ENCODE peak calls at places on chromosome 18, in ten cellular contexts. K, G, C, Z, O, D, J, B, T and S are unnamed samples.
A peak's percentile ranks its signal among the peaks of the same experiment; 100 is the strongest.

GRCh38 chr18:70420151-70420898 is 131.5 kb downstream of the SOCS6 start:
- DNase-seq in D (no peak), B (peak; percentile 74), K (no peak), O (no peak), C (no peak), G (no peak), Z (no peak), J (no peak), T (no peak), S (no peak)

GRCh38 chr18:70522183-70522582 is 233.3 kb downstream of the SOCS6 start:
- DNase-seq in O (no peak), D (no peak), G (no peak), C (no peak), K (no peak), J (no peak), T (no peak), Z (no peak), B (no peak), S (no peak)

GRCh38 chr18:47184419-47185050 is 8.4 kb upstream of the IER3IP1 start:
- DNase-seq in O (no peak), Z (no peak), G (peak; percentile 37), B (peak; percentile 52), J (no peak), C (peak; percentile 65), T (no peak), D (no peak), K (no peak), S (no peak)

GRCh38 chr18:7117390-7118355 is at the start of gene LAMA1:
- DNase-seq in D (peak; percentile 86), G (no peak), T (no peak), C (no peak), Z (peak; percentile 83), J (peak; percentile 39), K (no peak), B (no peak), O (no peak), S (no peak)

GRCh38 chr18:30746224-30746623 is 296.3 kb downstream of the DSC3 start:
- DNase-seq in O (no peak), C (no peak), D (no peak), K (no peak), G (no peak), T (no peak), B (no peak), J (no peak), Z (no peak), S (no peak)

GRCh38 chr18:63422862-63423304 is 607 bp upstream of the VPS4B start:
- DNase-seq in D (peak; percentile 91), O (no peak), K (peak; percentile 3), C (no peak), Z (no peak), T (no peak), J (no peak), G (no peak), B (no peak), S (no peak)

GRCh38 chr18:76824136-76824676 is 1.8 kb downstream of the ZNF236 start:
- DNase-seq in O (no peak), G (no peak), K (no peak), C (peak; percentile 40), T (no peak), Z (peak; percentile 43), D (no peak), J (no peak), B (no peak), S (no peak)

GRCh38 chr18:68769423-68769822 is 28.5 kb upstream of the CCDC102B start:
- DNase-seq in T (peak; percentile 64), J (no peak), O (no peak), C (peak; percentile 67), B (no peak), K (no peak), G (no peak), Z (no peak), D (no peak), S (no peak)

GRCh38 chr18:50268022-50268747 is 1.9 kb upstream of the CFAP53 start:
- DNase-seq in O (peak; percentile 89), J (no peak), D (peak; percentile 97), C (peak; percentile 85), Z (peak; percentile 94), T (peak; percentile 87), B (no peak), K (peak; percentile 89), G (no peak), S (peak; percentile 78)

GRCh38 chr18:61890344-61890743 is 2.5 kb downstream of the RNF152 start:
- DNase-seq in Z (no peak), B (no peak), T (no peak), J (no peak), D (no peak), K (no peak), C (no peak), O (no peak), G (no peak), S (no peak)
- TF ChIP-seq EP300 in Z (no peak), B (no peak), T (no peak), J (no peak), D (no peak), K (no peak), C (no peak), O (no peak), G (no peak), S (no peak)

GRCh38 chr18:58319719-58320118 is 275.7 kb downstream of the NEDD4L start:
- DNase-seq in O (no peak), T (no peak), K (no peak), J (no peak), B (no peak), Z (no peak), D (no peak), G (no peak), C (no peak), S (no peak)

GRCh38 chr18:58316943-58317342 is 272.9 kb downstream of the NEDD4L start:
- DNase-seq in D (no peak), C (no peak), Z (no peak), B (no peak), O (no peak), G (no peak), T (no peak), K (no peak), J (no peak), S (no peak)

GRCh38 chr18:58324824-58325520 is 280.9 kb downstream of the NEDD4L start:
- DNase-seq in T (no peak), D (no peak), C (no peak), O (no peak), G (no peak), B (no peak), K (no peak), Z (no peak), J (no peak), S (no peak)

GRCh38 chr18:58321986-58322385 is 278.0 kb downstream of the NEDD4L start:
- DNase-seq in Z (no peak), B (peak; percentile 50), T (peak; percentile 81), O (peak; percentile 74), G (peak; percentile 51), C (peak; percentile 82), J (no peak), D (no peak), K (peak; percentile 66), S (peak; percentile 67)

DNA sequence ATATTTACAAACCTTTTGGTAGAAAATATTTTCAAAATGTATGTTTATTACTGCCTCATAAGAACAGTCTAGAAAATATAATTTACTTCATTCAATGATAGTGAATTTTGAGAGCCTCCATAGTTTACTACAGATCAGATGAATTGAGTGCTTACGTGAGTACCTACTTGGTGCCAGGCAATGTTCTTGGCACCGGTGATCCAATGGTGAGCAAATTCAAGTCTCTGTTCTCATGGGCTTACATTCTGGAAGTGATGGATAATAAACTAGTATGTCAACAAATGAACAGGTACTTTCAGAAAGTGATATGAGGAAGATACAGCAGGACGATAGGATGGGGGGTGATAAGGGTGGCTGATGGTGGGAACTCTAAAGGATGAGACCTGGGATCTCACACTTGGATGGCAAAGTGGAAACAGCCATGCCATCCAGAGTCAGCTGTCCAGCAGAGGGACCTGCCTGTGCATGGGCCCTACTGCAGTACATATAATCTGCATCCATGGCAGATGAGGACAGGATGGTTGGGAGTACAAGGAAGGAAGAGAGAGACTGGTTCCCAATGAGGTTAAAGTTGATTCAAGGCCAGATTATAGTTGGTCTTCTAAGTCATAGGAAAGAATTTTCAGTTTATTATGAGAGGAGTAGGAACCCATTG is 277.0 kb downstream of the NEDD4L start:
- DNase-seq in D (no peak), B (no peak), O (no peak), C (no peak), Z (no peak), K (no peak), J (no peak), T (no peak), G (no peak), S (no peak)
- H3K27ac ChIP-seq in D (peak overlapping the region; percentile 26), B (no peak overlapping the region), O (peak overlapping the region; percentile 68), C (peak overlapping the region; percentile 14), Z (no peak overlapping the region), K (peak overlapping the region; percentile 48), J (no peak overlapping the region), T (peak overlapping the region; percentile 47), G (no peak overlapping the region), S (peak overlapping the region; percentile 73)

GRCh38 chr18:54191352-54191751 is 33.1 kb downstream of the MBD2 start:
- DNase-seq in B (no peak), Z (no peak), D (no peak), K (no peak), O (no peak), J (no peak), T (no peak), G (no peak), C (no peak), S (no peak)

GRCh38 chr18:54197747-54198411 is 26.6 kb downstream of the MBD2 start:
- DNase-seq in J (no peak), K (no peak), G (no peak), B (no peak), T (no peak), D (no peak), Z (no peak), O (no peak), C (no peak), S (no peak)

GRCh38 chr18:54193786-54194185 is 30.7 kb downstream of the MBD2 start:
- DNase-seq in Z (no peak), D (no peak), O (no peak), J (no peak), C (no peak), B (no peak), K (no peak), G (no peak), T (no peak), S (no peak)

GRCh38 chr18:54192415-54192814 is 32.1 kb downstream of the MBD2 start:
- DNase-seq in J (no peak), O (no peak), D (no peak), Z (no peak), T (no peak), B (no peak), G (no peak), C (no peak), K (no peak), S (no peak)

DNA sequence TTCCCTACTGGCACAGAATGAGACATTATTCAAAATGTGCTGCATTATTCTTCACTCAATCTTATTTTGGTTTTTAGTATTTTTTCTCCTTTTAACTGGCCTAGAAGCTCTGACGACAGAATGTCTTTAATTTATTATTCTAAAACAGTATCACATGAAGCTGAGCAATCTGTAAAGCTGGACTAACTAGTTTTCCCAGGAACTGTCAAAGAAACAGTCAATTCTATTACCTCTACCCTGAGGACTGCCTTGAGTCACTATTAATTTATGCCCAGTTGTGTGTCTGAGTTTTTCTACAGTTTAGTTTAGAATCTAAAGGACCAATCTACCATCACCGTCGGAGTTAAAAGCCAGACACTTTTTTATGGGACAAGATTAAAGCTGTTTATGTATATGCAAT is 31.6 kb downstream of the MBD2 start:
- DNase-seq in O (no peak), C (no peak), Z (no peak), T (no peak), B (no peak), G (no peak), J (no peak), K (no peak), D (no peak), S (no peak)
- TF ChIP-seq EP300 in O (no peak), C (no peak), Z (no peak), T (no peak), B (no peak), G (no peak), J (no peak), K (no peak), D (no peak), S (no peak)

GRCh38 chr18:55237665-55238064 is 278.4 kb upstream of the CCDC68 start:
- DNase-seq in G (no peak), B (no peak), Z (no peak), C (no peak), T (no peak), D (no peak), K (no peak), O (no peak), J (no peak), S (no peak)
- H3K27ac ChIP-seq in G (no peak overlapping the region), B (no peak overlapping the region), Z (no peak overlapping the region), C (no peak overlapping the region), T (no peak overlapping the region), D (no peak overlapping the region), K (no peak overlapping the region), O (no peak overlapping the region), J (no peak overlapping the region), S (no peak overlapping the region)